ENCODE peak calls at places on chromosomes 13 and 19, in six cellular contexts. P is kidney epithelial cell; Y is naive thymus-derived CD4-positive, alpha-beta T cell; J is NAMALWA; X is erythroblast; E is nephron progenitor cell. S is an unnamed sample.

GRCh38 chr19:16200038-16200775 is 2.5 kb downstream of the AP1M1 start:
- DNase-seq in P (no peak), Y (no peak), J (no peak), X (no peak), E (no peak), S (no peak)

GRCh38 chr19:17757125-17757524 is 5.8 kb downstream of the FCHO1 start:
- DNase-seq in P (no peak), Y (no peak), J (no peak), X (no peak), E (no peak), S (no peak)

GRCh38 chr13:23458972-23459371 is 25.5 kb upstream of the SACS start:
- DNase-seq in P (no peak), Y (no peak), J (no peak), X (no peak), E (no peak), S (no peak)

GRCh38 chr13:32881792-32882175 is 134.4 kb upstream of the KL start:
- DNase-seq in P (no peak), Y (no peak), J (no peak), X (no peak), E (no peak), S (no peak)

GRCh38 chr13:33676700-33677048 is 141.3 kb upstream of the RFC3 start:
- DNase-seq in P (no peak), Y (no peak), J (peak), X (no peak), E (peak), S (no peak)

GRCh38 chr19:33132425-33132824 is 511 bp downstream of the WDR88 start:
- DNase-seq in P (no peak), Y (no peak), J (no peak), X (no peak), E (no peak), S (no peak)

GRCh38 chr13:39840201-39840600 is 184.7 kb downstream of the COG6 start:
- DNase-seq in P (no peak), Y (no peak), J (no peak), X (no peak), E (no peak), S (no peak)

GRCh38 chr13:60164490-60164889 is 762 bp upstream of the DIAPH3 start:
- DNase-seq in P (no peak), Y (no peak), J (no peak), X (no peak), E (no peak), S (no peak)

GRCh38 chr19:42115219-42115618 is 17.0 kb downstream of the POU2F2 start:
- DNase-seq in P (no peak), Y (no peak), J (peak), X (no peak), E (no peak), S (no peak)

GRCh38 chr19:13764821-13765394 is 586 bp downstream of the MRI1 start:
- DNase-seq in P (no peak), Y (peak), J (peak), X (peak), E (peak), S (peak)

GRCh38 chr13:47256618-47257017 is 359.8 kb upstream of the HTR2A start:
- DNase-seq in P (no peak), Y (no peak), J (no peak), X (no peak), E (no peak), S (no peak)

GRCh38 chr13:106376411-106377112 is 158.9 kb downstream of the EFNB2 start:
- DNase-seq in P (peak), Y (no peak), J (no peak), X (no peak), E (no peak), S (no peak)

GRCh38 chr13:103030776-103031175 is 35.4 kb downstream of the SLC10A2 start:
- DNase-seq in P (no peak), Y (no peak), J (peak), X (no peak), E (no peak), S (no peak)

GRCh38 chr13:66222127-66222526 is 1008.0 kb downstream of the PCDH9 start:
- DNase-seq in P (no peak), Y (no peak), J (no peak), X (no peak), E (no peak), S (no peak)

S was measured in naive B cell.